ENCODE peak calls at places on chromosome 4, in seven cellular contexts. J, C, U, P, S, F and W are unnamed samples.

GRCh38 chr4:145781306-145781705 is 101.4 kb downstream of the C4orf51 start:
- DNase-seq in P (no peak), C (no peak), S (peak), J (no peak), U (no peak), F (no peak), W (no peak)

GRCh38 chr4:721261-722171 is 15.9 kb downstream of the PCGF3 start:
- DNase-seq in C (no peak), S (peak), F (no peak), U (no peak), J (peak), P (peak), W (peak)

GRCh38 chr4:19883841-19884240 is 367.9 kb upstream of the SLIT2 start:
- DNase-seq in S (peak), F (no peak), U (no peak), C (peak), J (no peak), P (peak), W (no peak)

GRCh38 chr4:168353746-168354145 is 35.2 kb upstream of the DDX60 start:
- DNase-seq in F (no peak), S (no peak), U (no peak), P (no peak), C (no peak), J (no peak), W (no peak)

GRCh38 chr4:168880811-168881595 is 129.1 kb downstream of the CBR4 start:
- DNase-seq in S (no peak), P (no peak), U (no peak), C (no peak), J (no peak), F (no peak), W (no peak)

GRCh38 chr4:65580551-65580950 is 89.7 kb downstream of the EPHA5 start:
- DNase-seq in C (no peak), S (peak), P (peak), F (no peak), J (no peak), U (no peak), W (no peak)

GRCh38 chr4:26878729-26879415 is 18.2 kb downstream of the STIM2 start:
- DNase-seq in P (peak), U (no peak), J (no peak), C (no peak), F (no peak), S (peak), W (no peak)

GRCh38 chr4:26058537-26058936 is 144.5 kb downstream of the SMIM20 start:
- DNase-seq in S (no peak), P (no peak), F (no peak), C (no peak), U (no peak), J (peak), W (no peak)

GRCh38 chr4:122747883-122748282 is 15.4 kb downstream of the BBS12 start:
- DNase-seq in F (no peak), S (peak), P (peak), C (no peak), U (no peak), J (no peak), W (no peak)

GRCh38 chr4:177339794-177340374 is 30.2 kb downstream of the NEIL3 start:
- DNase-seq in S (peak), J (no peak), F (no peak), U (no peak), P (peak), C (no peak), W (no peak)

GRCh38 chr4:61500883-61501282 is 300.8 kb downstream of the ADGRL3 start:
- DNase-seq in F (no peak), U (no peak), P (peak), C (no peak), J (no peak), S (peak), W (no peak)

GRCh38 chr4:187128971-187129370 is 405.3 kb upstream of the FAT1 start:
- DNase-seq in J (no peak), U (no peak), C (peak), S (peak), F (no peak), P (peak), W (no peak)

GRCh38 chr4:182745268-182745667 is 171.9 kb downstream of the DCTD start:
- DNase-seq in U (no peak), J (no peak), S (no peak), P (no peak), F (no peak), C (no peak), W (no peak)

GRCh38 chr4:98113005-98113404 is 30.3 kb downstream of the STPG2 start:
- DNase-seq in P (peak), U (no peak), J (no peak), S (peak), F (peak), C (no peak), W (no peak)

GRCh38 chr4:98318521-98318920 is 57.3 kb downstream of the RAP1GDS1 start:
- DNase-seq in P (peak), U (no peak), J (no peak), C (no peak), S (no peak), F (no peak), W (no peak)

GRCh38 chr4:25532579-25532978 is 123.1 kb upstream of the SLC34A2 start:
- DNase-seq in U (no peak), F (no peak), J (no peak), S (no peak), P (peak), C (no peak), W (no peak)

GRCh38 chr4:175891863-175892262 is 79.8 kb upstream of the GPM6A start:
- DNase-seq in U (no peak), S (peak), P (peak), J (no peak), F (no peak), C (no peak), W (no peak)

GRCh38 chr4:46123872-46124755 is at the start of gene GABRG1:
- DNase-seq in F (peak), J (peak), P (no peak), U (no peak), C (no peak), S (no peak), W (no peak)

GRCh38 chr4:58766763-58767162 is 1656.6 kb upstream of the IGFBP7 start:
- DNase-seq in P (no peak), S (no peak), C (no peak), F (no peak), U (no peak), J (no peak), W (no peak)

GRCh38 chr4:147683172-147683571 is 791 bp downstream of the PRMT9 start:
- DNase-seq in J (no peak), P (peak), U (peak), C (no peak), S (peak), F (peak), W (no peak)

GRCh38 chr4:51923343-51923742 is 80.4 kb downstream of the DCUN1D4 start:
- DNase-seq in C (no peak), U (no peak), P (no peak), J (no peak), S (no peak), F (no peak), W (no peak)

GRCh38 chr4:138636791-138637190 is 378.8 kb upstream of the NOCT start:
- DNase-seq in C (no peak), J (no peak), U (no peak), F (no peak), S (no peak), P (no peak), W (no peak)

GRCh38 chr4:138634915-138635314 is 380.7 kb upstream of the NOCT start:
- DNase-seq in U (no peak), J (no peak), S (no peak), C (no peak), P (no peak), F (no peak), W (no peak)

GRCh38 chr4:138632856-138633255 is 382.7 kb upstream of the NOCT start:
- DNase-seq in S (peak), C (no peak), P (no peak), U (no peak), F (no peak), J (no peak), W (no peak)

GRCh38 chr4:138630666-138631065 is 384.9 kb upstream of the NOCT start:
- DNase-seq in F (no peak), J (no peak), C (no peak), P (no peak), U (no peak), S (no peak), W (no peak)

GRCh38 chr4:138633505-138633904 is 382.1 kb upstream of the NOCT start:
- DNase-seq in S (no peak), J (no peak), U (no peak), F (no peak), P (no peak), C (no peak), W (no peak)
- TF ChIP-seq CTCF in S (no peak), J (no peak), U (no peak), F (no peak), P (no peak), C (no peak), W (no peak)

GRCh38 chr4:112083587-112084347 is 61.5 kb upstream of the FAM241A start:
- DNase-seq in F (no peak), U (no peak), C (no peak), J (no peak), S (peak), P (peak), W (no peak)

GRCh38 chr4:112085156-112086035 is 59.9 kb upstream of the FAM241A start:
- DNase-seq in U (no peak), J (no peak), C (no peak), P (peak), F (no peak), S (no peak), W (no peak)

GRCh38 chr4:112082954-112083586 is 62.2 kb upstream of the FAM241A start:
- DNase-seq in S (peak), F (no peak), U (no peak), C (peak), P (peak), J (no peak), W (no peak)

DNA sequence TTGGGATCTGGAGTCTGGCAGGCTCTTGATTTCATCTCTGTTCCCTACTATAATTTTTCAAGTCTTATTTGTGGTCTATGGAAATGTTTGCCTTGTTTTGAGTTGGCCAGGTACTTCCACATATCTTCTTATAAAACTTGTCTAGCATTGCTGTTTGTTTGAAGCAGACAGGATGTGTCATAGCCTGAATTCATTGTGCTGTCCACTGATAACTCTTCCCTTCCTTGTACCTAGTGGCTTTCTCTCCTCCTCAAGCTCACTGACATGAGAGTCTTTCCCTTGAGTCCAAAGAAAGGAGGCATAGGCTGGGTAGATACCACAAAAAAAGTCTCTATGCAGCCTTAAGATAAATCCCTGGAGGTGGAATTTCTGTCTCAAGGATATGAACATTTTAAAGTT is 59.2 kb upstream of the FAM241A start:
- DNase-seq in P (no peak), F (no peak), C (no peak), J (no peak), U (no peak), S (no peak), W (no peak)
- TF ChIP-seq CTCF in P (no peak), F (no peak), C (no peak), J (no peak), U (no peak), S (no peak), W (no peak)

GRCh38 chr4:99628040-99628439 is 29.6 kb downstream of the C4orf54 start:
- DNase-seq in J (no peak), U (no peak), F (no peak), S (no peak), P (no peak), C (no peak), W (no peak)
- TF ChIP-seq CTCF in J (no peak), U (no peak), F (no peak), S (no peak), P (no peak), C (no peak), W (no peak)

DNA sequence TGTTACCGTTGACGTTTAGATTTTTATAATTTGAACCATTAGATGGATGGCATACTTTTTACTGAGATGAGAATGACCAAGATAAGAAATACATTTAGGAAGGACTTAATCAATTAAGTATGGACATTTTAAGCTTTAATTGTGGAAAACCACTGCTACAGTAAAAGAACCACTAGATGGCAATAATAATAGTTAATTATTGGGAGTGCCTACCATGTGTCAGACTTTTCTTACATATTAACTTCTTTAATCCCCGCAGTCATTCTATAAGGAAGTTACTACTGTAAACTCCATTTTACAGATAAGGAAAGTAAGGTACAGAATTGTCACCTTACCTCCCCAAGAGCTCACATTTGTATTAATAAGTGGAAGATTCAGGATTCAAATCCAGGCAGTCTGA is 48.5 kb upstream of the MYOZ2 start:
- DNase-seq in J (no peak), S (no peak), C (no peak), F (no peak), P (peak), U (no peak), W (no peak)
- TF ChIP-seq CTCF in J (peak), S (no peak), C (peak), F (no peak), P (peak), U (no peak), W (peak)

GRCh38 chr4:7710576-7711329 is 228.9 kb downstream of the AFAP1 start:
- DNase-seq in C (no peak), S (no peak), F (no peak), U (no peak), J (peak), P (no peak), W (no peak)

GRCh38 chr4:7708238-7708637 is 231.4 kb downstream of the AFAP1 start:
- DNase-seq in S (no peak), P (no peak), J (peak), F (no peak), U (no peak), C (no peak), W (no peak)

GRCh38 chr4:7711330-7711963 is 228.2 kb downstream of the AFAP1 start:
- DNase-seq in P (no peak), J (peak), C (no peak), F (no peak), U (no peak), S (no peak), W (no peak)

GRCh38 chr4:7710126-7710525 is 229.5 kb downstream of the AFAP1 start:
- DNase-seq in J (peak), U (no peak), C (no peak), P (no peak), S (no peak), F (no peak), W (no peak)

GRCh38 chr4:7708981-7709380 is 230.7 kb downstream of the AFAP1 start:
- DNase-seq in C (no peak), F (no peak), J (peak), S (peak), P (no peak), U (no peak), W (no peak)
- TF ChIP-seq CTCF in C (no peak), F (no peak), J (no peak), S (no peak), P (no peak), U (no peak), W (no peak)

GRCh38 chr4:139849219-139849618 is 183.6 kb downstream of the MGST2 start:
- DNase-seq in P (no peak), F (no peak), J (no peak), S (no peak), U (no peak), C (no peak), W (no peak)
- TF ChIP-seq CTCF in P (no peak), F (no peak), J (no peak), S (no peak), U (no peak), C (no peak), W (no peak)

GRCh38 chr4:22910200-22910599 is 217.5 kb downstream of the GBA3 start:
- DNase-seq in F (no peak), S (no peak), C (no peak), J (no peak), U (no peak), P (no peak), W (no peak)

GRCh38 chr4:22906046-22906445 is 213.3 kb downstream of the GBA3 start:
- DNase-seq in P (no peak), U (no peak), C (no peak), J (no peak), F (no peak), S (no peak), W (no peak)

DNA sequence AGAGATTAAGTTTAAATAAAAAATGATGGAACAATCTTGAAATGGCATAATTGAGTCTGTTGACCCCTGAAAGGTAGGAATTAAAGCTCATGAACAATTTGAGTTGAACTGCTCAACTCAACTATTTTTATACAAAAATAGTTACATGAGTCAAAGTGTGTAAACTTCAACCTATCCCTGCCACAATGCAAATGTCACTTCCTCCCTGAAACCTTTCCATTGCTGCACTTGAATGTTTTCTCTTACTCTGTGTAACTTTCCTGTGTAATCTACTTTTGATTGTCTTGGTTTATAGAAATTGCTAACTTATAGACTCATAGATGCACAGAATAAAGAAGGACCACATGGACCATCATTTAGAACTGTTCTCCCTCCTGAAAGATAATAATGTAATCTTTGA is 218.5 kb downstream of the GBA3 start:
- DNase-seq in U (no peak), S (no peak), C (no peak), P (no peak), F (no peak), J (no peak), W (no peak)
- TF ChIP-seq CTCF in U (no peak), S (no peak), C (no peak), P (no peak), F (no peak), J (no peak), W (no peak)

GRCh38 chr4:81467672-81467964 is 4.1 kb downstream of the RASGEF1B start:
- DNase-seq in U (no peak), J (no peak), C (no peak), F (no peak), P (no peak), S (no peak), W (no peak)
- TF ChIP-seq CTCF in U (no peak), J (no peak), C (no peak), F (peak), P (no peak), S (no peak), W (no peak)

DNA sequence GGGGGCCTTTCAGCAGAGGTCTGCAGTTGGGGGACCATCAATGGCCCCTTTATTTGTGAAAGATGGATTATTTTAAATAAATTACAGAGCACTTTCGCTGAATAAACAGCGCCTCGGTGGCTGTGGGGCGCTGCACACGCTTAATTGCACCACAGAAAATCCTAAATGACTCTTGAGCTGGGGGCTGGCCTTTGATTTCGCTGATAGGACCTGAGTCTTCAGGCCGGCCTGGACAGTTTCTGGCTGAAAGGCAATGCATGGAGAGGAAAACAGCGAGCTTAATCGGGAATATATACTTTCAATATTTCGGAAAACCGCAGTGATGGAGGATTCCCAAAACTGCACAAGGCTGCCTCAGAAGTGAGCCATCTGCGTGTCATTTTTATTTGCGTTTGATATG is 340.9 kb downstream of the RAB28 start:
- DNase-seq in F (no peak), S (no peak), J (no peak), P (no peak), U (no peak), C (no peak), W (no peak)
- TF ChIP-seq CTCF in F (no peak), S (no peak), J (no peak), P (no peak), U (no peak), C (no peak), W (no peak)